ENCODE peak calls at places on chromosomes 11 and 22, in five cellular contexts. A is GM23248, N is ovary, V is substantia nigra, S is left ventricle myocardium inferior. Z is an unnamed sample.
A peak's percentile ranks its signal among the peaks of the same experiment; 100 is the strongest.

GRCh38 chr11:64294665-64295289 is 3.7 kb downstream of the KCNK4 start:
- DNase-seq in A (peak; percentile 62), N (no peak), V (no peak), S (no peak), Z (no peak)

GRCh38 chr11:71948314-71949027 is 19.6 kb downstream of the RNF121 start:
- DNase-seq in A (no peak), N (no peak), V (no peak), S (no peak), Z (no peak)

GRCh38 chr11:28962492-28962891 is 854.3 kb downstream of the METTL15 start:
- DNase-seq in A (no peak), N (no peak), V (no peak), S (no peak), Z (no peak)

GRCh38 chr22:27514612-27515011 is 286.9 kb downstream of the MN1 start:
- DNase-seq in A (no peak), N (no peak), V (no peak), S (no peak), Z (no peak)

GRCh38 chr11:72553748-72554147 is 119.4 kb upstream of the CLPB start:
- DNase-seq in A (no peak), N (no peak), V (no peak), S (no peak), Z (no peak)

GRCh38 chr11:66408488-66409214 is 12.2 kb upstream of the NPAS4 start:
- DNase-seq in A (peak; percentile 99), N (peak; percentile 93), V (peak; percentile 87), S (peak; percentile 87), Z (peak; percentile 91)

GRCh38 chr11:14942735-14943134 is 29.4 kb downstream of the CALCA start:
- DNase-seq in A (no peak), N (no peak), V (no peak), S (no peak), Z (no peak)

GRCh38 chr22:19292262-19293230 is 1.0 kb upstream of the CLTCL1 start:
- DNase-seq in A (no peak), N (peak; percentile 29), V (no peak), S (peak; percentile 15), Z (no peak)

GRCh38 chr11:111454561-111455192 is 57.5 kb downstream of the BTG4 start:
- DNase-seq in A (peak; percentile 85), N (no peak), V (peak; percentile 45), S (no peak), Z (no peak)

GRCh38 chr22:49827853-49828598 is at the start of gene BRD1:
- DNase-seq in A (peak; percentile 88), N (peak; percentile 74), V (peak; percentile 26), S (peak; percentile 70), Z (no peak)

GRCh38 chr11:980438-981365 is 55.0 kb downstream of the AP2A2 start:
- DNase-seq in A (peak; percentile 24), N (no peak), V (no peak), S (no peak), Z (no peak)

GRCh38 chr11:92329644-92330043 is 105.0 kb downstream of the FAT3 start:
- DNase-seq in A (peak; percentile 45), N (no peak), V (no peak), S (no peak), Z (no peak)
- H3K27ac ChIP-seq in A (no peak overlapping the region), N (no peak overlapping the region), V (no peak overlapping the region), S (no peak overlapping the region), Z (peak overlapping the region; percentile 79)

DNA sequence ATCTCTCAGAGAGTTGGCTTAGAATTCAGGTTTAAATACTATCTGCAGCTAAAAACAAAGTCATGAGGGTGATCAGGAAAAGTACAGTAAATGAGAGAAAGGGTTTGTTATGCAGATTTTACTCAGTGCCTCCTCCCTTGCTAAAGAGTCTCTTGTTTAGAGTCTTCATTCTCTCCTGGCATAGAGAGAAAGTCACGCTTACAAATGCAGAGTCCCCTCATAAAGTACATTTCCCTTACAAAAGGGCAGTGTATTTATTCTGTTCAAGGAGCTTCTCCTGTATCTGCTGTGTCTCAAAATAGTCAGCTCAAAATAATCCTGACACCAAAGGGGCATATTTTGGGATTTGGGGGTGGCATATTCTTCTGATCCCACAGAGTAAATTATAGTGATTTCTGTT is 102.8 kb downstream of the MTNR1B start:
- DNase-seq in A (no peak), N (no peak), V (no peak), S (no peak), Z (no peak)
- H3K27ac ChIP-seq in A (no peak overlapping the region), N (no peak overlapping the region), V (no peak overlapping the region), S (no peak overlapping the region), Z (no peak overlapping the region)

GRCh38 chr22:45442120-45442519 is 28.6 kb downstream of the RIBC2 start:
- DNase-seq in A (no peak), N (no peak), V (no peak), S (no peak), Z (no peak)
- H3K27ac ChIP-seq in A (no peak overlapping the region), N (no peak overlapping the region), V (no peak overlapping the region), S (no peak overlapping the region), Z (no peak overlapping the region)

DNA sequence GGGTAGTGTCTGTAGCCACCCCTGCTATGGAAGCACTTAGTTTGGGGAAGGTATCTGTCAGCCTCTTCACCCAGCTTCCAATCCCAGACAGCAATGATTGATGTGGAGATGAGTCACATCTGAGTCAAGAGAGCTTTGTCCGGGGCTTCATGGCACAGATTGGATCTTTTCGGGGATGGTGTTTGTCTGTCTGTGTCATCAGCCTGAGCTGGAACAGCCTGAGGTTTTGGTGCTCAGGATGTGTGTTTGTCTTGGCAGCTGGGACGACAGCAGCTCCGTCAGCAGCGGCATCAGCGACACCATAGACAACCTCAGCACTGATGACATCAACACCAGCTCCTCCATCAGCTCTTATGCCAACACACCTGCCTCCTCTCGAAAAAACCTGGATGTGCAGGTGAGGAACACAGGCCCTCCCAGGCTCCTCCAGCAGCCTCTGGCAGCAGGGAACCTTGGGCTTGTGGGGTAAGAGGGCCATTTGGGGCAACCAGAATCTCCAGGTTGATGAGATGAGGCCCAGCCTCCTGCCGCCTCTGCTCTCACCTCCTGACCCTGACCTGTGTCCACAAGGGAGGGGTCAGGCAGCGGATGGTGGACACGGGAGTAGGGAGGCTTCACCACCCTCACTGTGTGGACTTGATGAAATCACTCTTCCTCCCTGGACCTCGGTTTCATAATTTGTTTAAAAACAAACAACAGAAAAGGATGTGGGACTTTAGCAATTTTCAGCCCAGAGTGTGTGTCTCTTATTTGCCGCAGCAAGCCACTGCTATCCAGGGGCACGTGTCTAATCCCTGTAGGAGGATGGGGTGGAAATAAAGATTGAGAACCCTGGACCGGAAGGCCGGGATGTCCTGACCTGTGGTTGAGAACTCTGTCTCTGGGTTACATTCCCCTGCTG is 124.3 kb downstream of the DBX1 start:
- DNase-seq in A (peak; percentile 92), N (no peak), V (no peak), S (no peak), Z (no peak)
- H3K27ac ChIP-seq in A (peak overlapping the region; percentile 49), N (no peak overlapping the region), V (no peak overlapping the region), S (peak overlapping the region; percentile 8), Z (no peak overlapping the region)

DNA sequence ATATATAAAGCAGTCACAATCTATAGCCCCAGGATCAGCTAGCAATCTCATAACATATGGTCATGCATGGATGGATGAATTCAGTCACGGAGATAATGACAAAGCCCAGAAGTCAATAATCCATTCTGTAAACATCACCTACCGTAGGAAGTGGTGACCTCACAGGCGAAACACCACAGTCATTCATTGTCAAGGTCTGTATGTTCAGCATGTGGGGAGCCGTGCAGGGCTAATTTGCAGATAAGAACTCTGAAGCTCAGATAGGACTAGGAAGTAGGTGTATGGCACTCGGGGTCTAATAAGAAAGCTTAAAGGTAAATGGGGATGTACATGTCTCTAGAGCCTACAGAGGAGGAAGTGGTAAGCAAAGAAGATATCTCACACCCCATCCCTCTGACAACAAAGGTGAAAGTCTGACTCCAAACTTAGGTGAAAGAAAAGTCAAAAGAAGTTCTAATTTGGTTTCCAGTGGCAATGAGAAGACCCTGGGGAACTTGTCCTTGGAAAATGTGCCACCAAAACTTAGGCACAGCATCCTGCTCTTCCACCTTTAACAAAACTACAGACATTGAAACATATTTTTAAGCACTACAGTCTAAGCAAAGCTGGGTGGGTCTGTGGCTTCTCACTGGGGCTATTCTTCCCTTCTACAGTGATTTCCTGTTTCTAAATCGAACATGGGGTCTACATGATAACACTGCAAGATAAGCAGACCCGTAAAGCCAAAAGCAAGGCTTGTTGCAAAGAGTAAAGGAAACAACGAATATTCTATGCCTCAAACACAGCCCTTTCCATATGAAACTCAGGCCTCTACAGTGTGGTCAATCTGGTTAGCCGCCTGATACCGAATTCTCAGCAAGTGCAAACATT is 5.2 kb downstream of the CRTAM start:
- DNase-seq in A (no peak), N (no peak), V (no peak), S (no peak), Z (no peak)
- H3K27ac ChIP-seq in A (no peak overlapping the region), N (no peak overlapping the region), V (no peak overlapping the region), S (no peak overlapping the region), Z (no peak overlapping the region)

DNA sequence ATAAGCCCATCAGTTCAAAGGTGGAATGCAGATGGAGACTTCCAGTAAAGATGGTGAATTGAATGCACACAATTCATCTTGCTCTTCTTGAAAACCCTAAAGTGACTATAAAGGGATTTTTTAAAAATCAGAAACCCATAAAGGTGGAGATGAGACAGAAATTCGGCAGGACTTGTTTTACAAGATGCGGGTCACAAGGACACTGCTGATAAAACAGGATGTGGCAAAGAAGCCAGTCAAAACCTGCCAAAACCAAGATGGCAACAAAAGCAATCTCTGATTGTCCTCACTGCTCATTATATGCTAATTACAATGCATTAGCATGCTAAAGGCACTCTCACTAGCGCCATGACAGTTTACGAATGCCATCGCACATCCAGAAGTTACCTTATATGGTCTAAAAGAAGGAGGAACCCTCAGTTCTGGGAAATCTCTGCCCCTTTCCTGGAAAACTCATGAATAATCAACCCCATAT is 137.1 kb downstream of the NECTIN1 start:
- DNase-seq in A (no peak), N (no peak), V (no peak), S (no peak), Z (no peak)
- H3K27ac ChIP-seq in A (no peak overlapping the region), N (no peak overlapping the region), V (no peak overlapping the region), S (no peak overlapping the region), Z (no peak overlapping the region)

Z was measured in caudate nucleus.